ENCODE peak calls at places on chromosome 17, in seven cellular contexts. One of them, this sample, is unnamed.

GRCh38 chr17:34075076-34075475 is 180.0 kb upstream of the CCL2 start:
- DNase-seq in cerebellum: no peak
- DNase-seq in stimulated activated CD4-positive, alpha-beta T cell treated with anti-CD3 and anti-CD28 coated beads, Interleukin-1b, Interleukin-23, amount 100 ng/mL, for 48 hours: no peak
- DNase-seq in pancreas: no peak
- DNase-seq in amniotic epithelial cell: no peak
- DNase-seq in C1 segment of cervical spinal cord: no peak
- DNase-seq in MV-4-11: no peak
- DNase-seq in this sample: no peak

GRCh38 chr17:32564325-32564724 is 77.5 kb downstream of the CDK5R1 start:
- DNase-seq in cerebellum: no peak
- DNase-seq in pancreas: no peak
- DNase-seq in C1 segment of cervical spinal cord: no peak
- DNase-seq in amniotic epithelial cell: no peak
- DNase-seq in stimulated activated CD4-positive, alpha-beta T cell treated with anti-CD3 and anti-CD28 coated beads, Interleukin-1b, Interleukin-23, amount 100 ng/mL, for 48 hours: peak; percentile 42
- DNase-seq in MV-4-11: no peak
- DNase-seq in this sample: no peak

GRCh38 chr17:3558603-3559269 is 1.1 kb upstream of the TRPV3 start:
- DNase-seq in cerebellum: no peak
- DNase-seq in MV-4-11: peak; percentile 44
- DNase-seq in pancreas: peak; percentile 33
- DNase-seq in amniotic epithelial cell: peak; percentile 14
- DNase-seq in stimulated activated CD4-positive, alpha-beta T cell treated with anti-CD3 and anti-CD28 coated beads, Interleukin-1b, Interleukin-23, amount 100 ng/mL, for 48 hours: peak; percentile 63
- DNase-seq in C1 segment of cervical spinal cord: no peak
- DNase-seq in this sample: no peak

GRCh38 chr17:9022553-9023388 is 1.5 kb downstream of the NTN1 start:
- DNase-seq in cerebellum: no peak
- DNase-seq in stimulated activated CD4-positive, alpha-beta T cell treated with anti-CD3 and anti-CD28 coated beads, Interleukin-1b, Interleukin-23, amount 100 ng/mL, for 48 hours: no peak
- DNase-seq in pancreas: no peak
- DNase-seq in MV-4-11: no peak
- DNase-seq in C1 segment of cervical spinal cord: no peak
- DNase-seq in amniotic epithelial cell: peak; percentile 6
- DNase-seq in this sample: no peak

GRCh38 chr17:69575346-69575761 is 160.9 kb downstream of the MAP2K6 start:
- DNase-seq in C1 segment of cervical spinal cord: no peak
- DNase-seq in amniotic epithelial cell: peak; percentile 92
- DNase-seq in cerebellum: no peak
- DNase-seq in pancreas: no peak
- DNase-seq in MV-4-11: no peak
- DNase-seq in stimulated activated CD4-positive, alpha-beta T cell treated with anti-CD3 and anti-CD28 coated beads, Interleukin-1b, Interleukin-23, amount 100 ng/mL, for 48 hours: no peak
- DNase-seq in this sample: peak; percentile 69

GRCh38 chr17:58960068-58960467 is 146.6 kb downstream of the TRIM37 start:
- DNase-seq in pancreas: peak; percentile 9
- DNase-seq in amniotic epithelial cell: peak; percentile 56
- DNase-seq in MV-4-11: no peak
- DNase-seq in C1 segment of cervical spinal cord: no peak
- DNase-seq in cerebellum: no peak
- DNase-seq in stimulated activated CD4-positive, alpha-beta T cell treated with anti-CD3 and anti-CD28 coated beads, Interleukin-1b, Interleukin-23, amount 100 ng/mL, for 48 hours: no peak
- DNase-seq in this sample: peak; percentile 23

GRCh38 chr17:76265624-76266243 is 586 bp downstream of the UBALD2 start:
- DNase-seq in C1 segment of cervical spinal cord: peak; percentile 64
- DNase-seq in cerebellum: peak; percentile 48
- DNase-seq in amniotic epithelial cell: no peak
- DNase-seq in stimulated activated CD4-positive, alpha-beta T cell treated with anti-CD3 and anti-CD28 coated beads, Interleukin-1b, Interleukin-23, amount 100 ng/mL, for 48 hours: peak; percentile 57
- DNase-seq in MV-4-11: no peak
- DNase-seq in pancreas: peak; percentile 69
- DNase-seq in this sample: peak; percentile 36

GRCh38 chr17:48488548-48489106 is 42.2 kb downstream of the HOXB1 start:
- DNase-seq in cerebellum: no peak
- DNase-seq in amniotic epithelial cell: peak; percentile 76
- DNase-seq in pancreas: no peak
- DNase-seq in stimulated activated CD4-positive, alpha-beta T cell treated with anti-CD3 and anti-CD28 coated beads, Interleukin-1b, Interleukin-23, amount 100 ng/mL, for 48 hours: no peak
- DNase-seq in C1 segment of cervical spinal cord: no peak
- DNase-seq in MV-4-11: no peak
- DNase-seq in this sample: no peak

GRCh38 chr17:36131931-36132330 is 28.3 kb downstream of the CCL4 start:
- DNase-seq in cerebellum: no peak
- DNase-seq in amniotic epithelial cell: no peak
- DNase-seq in pancreas: no peak
- DNase-seq in MV-4-11: no peak
- DNase-seq in C1 segment of cervical spinal cord: no peak
- DNase-seq in stimulated activated CD4-positive, alpha-beta T cell treated with anti-CD3 and anti-CD28 coated beads, Interleukin-1b, Interleukin-23, amount 100 ng/mL, for 48 hours: no peak
- DNase-seq in this sample: no peak

GRCh38 chr17:18041776-18042175 is 2.6 kb downstream of the GID4 start:
- DNase-seq in C1 segment of cervical spinal cord: no peak
- DNase-seq in MV-4-11: peak; percentile 26
- DNase-seq in amniotic epithelial cell: peak; percentile 79
- DNase-seq in pancreas: no peak
- DNase-seq in stimulated activated CD4-positive, alpha-beta T cell treated with anti-CD3 and anti-CD28 coated beads, Interleukin-1b, Interleukin-23, amount 100 ng/mL, for 48 hours: no peak
- DNase-seq in cerebellum: no peak
- DNase-seq in this sample: no peak

GRCh38 chr17:28928061-28928460 is 23.3 kb downstream of the PHF12 start:
- DNase-seq in MV-4-11: peak; percentile 92
- DNase-seq in stimulated activated CD4-positive, alpha-beta T cell treated with anti-CD3 and anti-CD28 coated beads, Interleukin-1b, Interleukin-23, amount 100 ng/mL, for 48 hours: peak; percentile 58
- DNase-seq in C1 segment of cervical spinal cord: no peak
- DNase-seq in cerebellum: no peak
- DNase-seq in amniotic epithelial cell: peak; percentile 43
- DNase-seq in pancreas: no peak
- DNase-seq in this sample: no peak

GRCh38 chr17:80269405-80269807 is 8.8 kb downstream of the RNF213 start:
- DNase-seq in amniotic epithelial cell: no peak
- DNase-seq in stimulated activated CD4-positive, alpha-beta T cell treated with anti-CD3 and anti-CD28 coated beads, Interleukin-1b, Interleukin-23, amount 100 ng/mL, for 48 hours: no peak
- DNase-seq in cerebellum: no peak
- DNase-seq in pancreas: no peak
- DNase-seq in C1 segment of cervical spinal cord: no peak
- DNase-seq in MV-4-11: no peak
- DNase-seq in this sample: no peak